ENCODE peak calls at places on chromosomes 7 and 10, in five cellular contexts. T is stromal cell of bone marrow; V is stimulated activated CD4-positive, alpha-beta T cell treated with anti-CD3 and anti-CD28 coated beads, Interleukin-1b, Interleukin-23, amount 100 ng/mL, for 1 hour; L is EL; E is GM04504. U is an unnamed sample.

GRCh38 chr7:98100088-98100487 is 6.6 kb upstream of the LMTK2 start:
- DNase-seq in T (no peak), V (no peak), L (no peak), E (no peak), U (no peak)

GRCh38 chr10:102009801-102010425 is 46.1 kb downstream of the ARMH3 start:
- DNase-seq in T (peak), V (peak), L (peak), E (peak), U (peak)

GRCh38 chr10:97319671-97320479 is 804 bp downstream of the FRAT1 start:
- DNase-seq in T (no peak), V (no peak), L (peak), E (no peak), U (no peak)

GRCh38 chr7:7221602-7222038 is 39.3 kb downstream of the C1GALT1 start:
- DNase-seq in T (peak), V (no peak), L (peak), E (peak), U (no peak)

GRCh38 chr7:157008206-157009169 is 2.0 kb downstream of the MNX1 start:
- DNase-seq in T (no peak), V (no peak), L (no peak), E (no peak), U (no peak)

GRCh38 chr7:55545496-55545895 is 26.8 kb downstream of the VOPP1 start:
- DNase-seq in T (peak), V (no peak), L (peak), E (peak), U (no peak)

GRCh38 chr7:22350466-22351328 is 6.3 kb downstream of the RAPGEF5 start:
- DNase-seq in T (peak), V (no peak), L (peak), E (peak), U (no peak)

GRCh38 chr10:13831711-13832110 is 244.9 kb downstream of the PRPF18 start:
- DNase-seq in T (no peak), V (no peak), L (no peak), E (no peak), U (no peak)

GRCh38 chr10:75508239-75508813 is 76.9 kb downstream of the LRMDA start:
- DNase-seq in T (peak), V (no peak), L (peak), E (peak), U (no peak)

GRCh38 chr10:103772096-103772845 is 83.1 kb downstream of the SH3PXD2A start:
- DNase-seq in T (peak), V (no peak), L (peak), E (peak), U (no peak)

GRCh38 chr7:132232394-132232793 is 343.9 kb downstream of the PLXNA4 start:
- DNase-seq in T (no peak), V (no peak), L (no peak), E (no peak), U (no peak)

GRCh38 chr7:151859948-151860685 is 16.8 kb downstream of the PRKAG2 start:
- DNase-seq in T (no peak), V (no peak), L (no peak), E (no peak), U (no peak)

GRCh38 chr10:90193240-90193985 is 492.0 kb downstream of the KIF20B start:
- DNase-seq in T (peak), V (no peak), L (peak), E (peak), U (no peak)

GRCh38 chr10:15182541-15183207 is 14.2 kb upstream of the NMT2 start:
- DNase-seq in T (no peak), V (no peak), L (peak), E (no peak), U (no peak)

GRCh38 chr10:54749623-54750022 is 51.4 kb downstream of the PCDH15 start:
- DNase-seq in T (no peak), V (no peak), L (no peak), E (no peak), U (no peak)

GRCh38 chr7:34165927-34166550 is 260.7 kb downstream of the BMPER start:
- DNase-seq in T (peak), V (no peak), L (peak), E (no peak), U (no peak)

GRCh38 chr7:138564365-138564764 is 104.3 kb downstream of the TRIM24 start:
- DNase-seq in T (no peak), V (no peak), L (no peak), E (no peak), U (no peak)

GRCh38 chr10:88113232-88113631 is 249.8 kb downstream of the PTEN start:
- DNase-seq in T (peak), V (no peak), L (no peak), E (no peak), U (no peak)

GRCh38 chr10:79502561-79503309 is 9.6 kb upstream of the EIF5AL1 start:
- DNase-seq in T (no peak), V (no peak), L (no peak), E (no peak), U (no peak)

GRCh38 chr10:79084012-79084971 is 15.5 kb downstream of the ZMIZ1 start:
- DNase-seq in T (peak), V (no peak), L (peak), E (peak), U (peak)

GRCh38 chr7:27634892-27635538 is 27.7 kb downstream of the HIBADH start:
- DNase-seq in T (no peak), V (no peak), L (no peak), E (no peak), U (no peak)